ENCODE peak calls at places on chromosomes 11 and 22, in ten cellular contexts. Q is cardiac fibroblast, J is H1, L is spleen, C is kidney, Y is A549, P is GM23338, M is breast epithelium, T is DND-41, D is left lung. H is an unnamed sample.

GRCh38 chr22:21602579-21602978 is 27.2 kb downstream of the YDJC start:
- DNase-seq in M (no peak), C (no peak), Y (no peak), D (no peak), P (no peak), Q (no peak), J (no peak), L (no peak), T (no peak), H (no peak)

GRCh38 chr11:61960532-61960931 is 6.9 kb downstream of the FTH1 start:
- DNase-seq in T (no peak), C (no peak), L (peak), J (no peak), D (peak), Q (no peak), P (no peak), Y (no peak), M (no peak), H (no peak)

GRCh38 chr22:19689408-19689807 is 24.9 kb upstream of the SEPTIN5 start:
- DNase-seq in D (no peak), T (no peak), J (no peak), C (no peak), Y (no peak), Q (no peak), L (peak), P (no peak), M (peak), H (no peak)

GRCh38 chr22:19477321-19478085 is 1.5 kb downstream of the UFD1 start:
- DNase-seq in Q (peak), J (no peak), P (no peak), T (no peak), L (no peak), Y (no peak), C (no peak), D (no peak), M (no peak), H (peak)

GRCh38 chr11:112302226-112302868 is 41.7 kb upstream of the PLET1 start:
- DNase-seq in M (no peak), D (no peak), Q (peak), T (no peak), J (no peak), P (no peak), Y (peak), C (no peak), L (no peak), H (no peak)

GRCh38 chr22:19902245-19902699 is 39.3 kb upstream of the COMT start:
- DNase-seq in L (no peak), D (no peak), P (no peak), T (no peak), M (no peak), Y (no peak), C (peak), Q (no peak), J (no peak), H (no peak)

GRCh38 chr11:19499999-19500398 is 212.6 kb upstream of the NAV2 start:
- DNase-seq in L (no peak), C (no peak), M (no peak), P (no peak), Q (peak), Y (no peak), T (no peak), J (no peak), D (no peak), H (no peak)

GRCh38 chr22:38313384-38313955 is 3.8 kb downstream of the CSNK1E start:
- DNase-seq in Y (peak), L (peak), T (peak), D (no peak), J (no peak), C (peak), M (no peak), Q (peak), P (no peak), H (no peak)

GRCh38 chr22:45009881-45010531 is at the start of gene PHF21B:
- DNase-seq in L (no peak), Q (peak), M (no peak), J (no peak), P (peak), Y (peak), T (peak), C (peak), D (no peak), H (peak)
- H3K4me3 ChIP-seq in L (peak), Q (peak), M (peak), J (peak), P (peak), Y (peak), T (peak), C (peak), D (peak), H (peak)

GRCh38 chr11:132439711-132440300 is 1069.4 kb downstream of the NTM start:
- DNase-seq in C (no peak), T (no peak), P (no peak), Q (no peak), J (no peak), Y (no peak), D (no peak), L (no peak), M (no peak), H (no peak)

DNA sequence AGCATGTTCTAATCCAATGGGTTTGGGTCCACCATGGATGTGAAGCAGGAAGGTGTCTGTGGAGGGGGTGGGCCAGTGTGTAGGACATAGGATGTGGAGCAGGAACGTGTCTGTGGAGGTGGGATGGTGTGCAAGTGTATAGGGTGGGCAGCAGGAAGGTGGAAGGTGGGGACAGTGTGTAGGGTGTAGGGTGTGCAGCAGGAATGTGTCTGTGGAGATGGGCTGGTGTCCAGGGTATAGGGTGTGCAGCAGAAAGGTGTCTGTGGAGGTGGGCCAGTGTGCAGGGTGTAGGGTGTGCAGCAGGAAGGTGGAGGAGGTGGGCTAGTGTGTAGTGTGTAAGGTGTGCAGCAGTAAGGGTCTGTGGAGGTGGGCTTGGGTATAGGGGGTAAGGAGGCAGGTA is 1068.0 kb downstream of the NTM start:
- DNase-seq in C (no peak), M (no peak), P (no peak), Y (no peak), J (no peak), Q (no peak), T (no peak), L (no peak), D (no peak), H (no peak)
- H3K4me3 ChIP-seq in C (no peak), M (no peak), P (no peak), Y (no peak), J (no peak), Q (no peak), T (no peak), L (no peak), D (no peak), H (no peak)

GRCh38 chr11:1360181-1360834 is 29.4 kb upstream of the BRSK2 start:
- DNase-seq in T (no peak), M (no peak), D (no peak), P (no peak), C (no peak), Y (no peak), L (no peak), J (no peak), Q (no peak), H (no peak)

GRCh38 chr11:1356478-1356960 is 33.2 kb upstream of the BRSK2 start:
- DNase-seq in M (no peak), C (no peak), Q (no peak), D (no peak), J (no peak), Y (no peak), L (no peak), T (no peak), P (no peak), H (no peak)

GRCh38 chr11:1356007-1356435 is 33.7 kb upstream of the BRSK2 start:
- DNase-seq in T (no peak), C (no peak), Y (no peak), Q (no peak), J (no peak), L (no peak), M (no peak), D (no peak), P (no peak), H (no peak)

GRCh38 chr11:1359556-1359955 is 30.2 kb upstream of the BRSK2 start:
- DNase-seq in T (no peak), J (no peak), L (no peak), Y (no peak), Q (no peak), M (no peak), C (no peak), D (no peak), P (no peak), H (no peak)

DNA sequence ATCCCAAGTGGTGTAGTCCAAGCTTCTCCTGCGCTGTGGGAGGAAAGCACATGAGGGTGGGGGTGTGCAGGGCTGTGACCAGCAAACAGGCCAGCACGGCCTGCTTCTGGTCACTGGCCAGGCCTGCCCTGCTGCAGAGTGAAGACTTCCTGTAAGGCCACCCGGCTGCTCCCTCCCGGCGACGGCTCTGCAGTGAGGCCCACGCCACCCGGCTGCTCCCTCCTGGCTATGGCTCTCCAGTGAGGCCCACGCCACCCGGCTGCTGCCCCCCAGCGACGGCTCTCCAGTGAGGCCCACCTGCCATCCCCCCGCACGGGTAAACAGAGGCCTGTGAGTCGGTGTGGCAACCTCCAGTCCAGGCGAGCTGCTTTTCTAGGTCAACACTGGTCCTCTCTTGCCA is 31.4 kb upstream of the BRSK2 start:
- DNase-seq in C (peak), J (no peak), L (peak), T (no peak), P (no peak), Q (no peak), M (no peak), D (no peak), Y (no peak), H (no peak)
- H3K4me3 ChIP-seq in C (no peak), J (no peak), L (no peak), T (no peak), P (no peak), Q (no peak), M (no peak), D (no peak), Y (no peak), H (no peak)

DNA sequence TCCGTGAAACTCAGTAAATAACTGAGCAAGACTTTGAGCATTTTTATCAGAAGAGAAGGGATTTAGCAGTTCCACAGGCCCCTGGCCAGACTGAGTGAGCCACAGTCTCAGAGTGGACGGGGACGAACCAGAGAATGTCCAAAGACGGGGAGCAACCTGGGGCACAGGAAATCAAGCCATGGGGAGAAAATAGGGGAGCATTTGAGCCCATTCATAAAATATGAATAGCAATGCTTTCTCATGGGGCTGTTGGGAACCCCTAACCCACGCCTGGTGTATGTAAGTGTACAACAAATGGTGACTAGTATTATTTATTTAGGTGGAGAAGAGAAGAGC is 3.6 kb upstream of the VSIG10L2 start:
- DNase-seq in P (no peak), Q (no peak), M (no peak), L (no peak), J (no peak), Y (no peak), C (no peak), D (no peak), T (no peak), H (no peak)
- H3K4me3 ChIP-seq in P (no peak), Q (no peak), M (no peak), L (no peak), J (no peak), Y (no peak), C (no peak), D (no peak), T (no peak), H (no peak)

DNA sequence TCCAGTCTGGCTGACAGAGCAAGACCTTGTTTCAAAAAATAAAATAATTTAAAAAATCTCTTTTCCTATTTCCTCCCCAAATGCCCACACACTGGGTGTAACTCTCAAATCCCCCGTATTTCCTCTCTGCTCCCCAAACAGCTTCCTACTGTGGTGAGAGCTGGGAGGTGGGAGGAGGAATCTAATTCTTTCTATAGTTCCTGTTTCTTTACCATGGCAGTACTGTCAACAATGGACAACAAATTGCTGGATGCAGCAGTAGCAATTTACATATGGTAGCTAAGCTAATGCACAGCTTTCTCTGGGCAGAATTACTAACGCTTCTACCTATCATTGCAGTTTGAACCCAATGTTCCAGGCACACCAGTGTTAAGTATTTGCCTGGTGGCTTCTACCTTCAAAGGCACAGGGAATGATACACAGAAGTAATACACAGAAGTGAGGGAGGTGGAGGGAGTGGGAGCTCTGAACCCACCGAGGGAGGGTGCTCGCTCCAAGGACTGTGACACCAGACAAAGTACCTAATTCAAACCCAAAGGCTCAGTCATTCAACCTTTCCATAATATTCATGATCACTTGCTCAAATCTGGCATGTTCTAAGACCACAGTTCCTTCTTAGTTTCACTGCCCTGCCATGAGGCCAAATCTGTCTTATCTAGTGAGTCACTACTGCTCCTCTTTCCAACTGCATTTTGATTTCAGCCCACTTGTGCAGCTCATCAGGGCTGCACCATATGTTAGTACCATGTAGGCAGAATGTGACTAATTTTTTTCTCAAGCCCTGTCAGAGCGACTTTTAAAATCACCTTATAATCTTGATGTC is 37.9 kb downstream of the CELF1 start:
- DNase-seq in Y (peak), Q (peak), T (no peak), L (no peak), J (no peak), D (no peak), M (no peak), C (no peak), P (peak), H (no peak)
- H3K4me3 ChIP-seq in Y (no peak), Q (no peak), T (no peak), L (peak), J (no peak), D (no peak), M (no peak), C (no peak), P (no peak), H (no peak)

GRCh38 chr11:68117896-68118470 is 3.2 kb downstream of the CHKA start:
- DNase-seq in L (no peak), P (peak), T (no peak), D (no peak), Q (no peak), Y (no peak), J (no peak), C (no peak), M (no peak), H (no peak)
- H3K4me3 ChIP-seq in L (peak), P (peak), T (no peak), D (no peak), Q (no peak), Y (no peak), J (no peak), C (no peak), M (peak), H (no peak)

DNA sequence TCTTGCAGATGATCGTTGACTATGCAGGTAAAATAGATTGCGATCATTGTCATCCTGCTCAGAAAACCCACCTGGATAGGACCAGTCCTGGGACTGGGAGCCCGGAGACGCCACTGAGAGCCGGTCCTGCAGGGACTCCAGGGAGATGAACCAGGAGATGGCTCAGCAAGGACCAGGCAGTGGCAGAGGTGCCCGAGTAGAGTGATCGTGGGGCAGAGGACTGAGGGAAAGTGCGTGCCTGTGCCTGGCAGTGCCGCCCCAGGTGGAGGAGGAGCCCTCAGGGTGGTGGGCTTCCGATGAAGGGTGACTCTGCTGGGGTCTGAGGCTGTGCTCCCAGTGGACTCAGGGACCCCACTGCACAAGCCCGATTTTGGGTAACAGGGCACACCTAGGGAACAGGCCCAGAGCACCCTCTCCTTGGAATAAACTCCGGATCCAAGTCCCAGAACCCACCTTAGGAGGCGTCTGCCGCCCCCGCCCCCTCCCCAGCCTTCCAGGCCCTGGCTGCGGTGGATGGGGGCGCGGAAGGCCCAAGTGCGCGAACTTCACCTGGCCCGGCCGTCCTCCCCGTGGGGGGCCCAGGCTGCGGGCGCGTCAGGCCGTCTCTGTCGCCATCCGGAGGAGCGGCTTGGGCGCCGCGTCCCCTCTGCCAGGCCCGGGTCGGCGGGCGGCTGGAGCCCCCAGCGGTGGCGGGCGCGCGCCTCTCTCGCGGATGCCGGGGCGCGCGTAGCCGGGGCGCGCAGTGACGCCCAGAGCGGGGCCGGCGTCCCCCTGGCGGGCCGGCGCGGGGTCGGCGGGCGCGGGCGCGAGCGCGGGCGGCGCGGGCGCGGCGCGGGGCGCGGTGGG is 1338.8 kb downstream of the BRD1 start:
- DNase-seq in L (peak), D (no peak), J (no peak), P (peak), C (no peak), M (peak), Y (no peak), T (no peak), Q (no peak), H (no peak)
- H3K4me3 ChIP-seq in L (no peak), D (no peak), J (peak), P (peak), C (no peak), M (no peak), Y (no peak), T (no peak), Q (no peak), H (no peak)

GRCh38 chr11:1047576-1048156 is 11.1 kb upstream of the MUC6 start:
- DNase-seq in T (no peak), D (no peak), Y (no peak), C (peak), P (no peak), L (peak), M (no peak), Q (no peak), J (no peak), H (no peak)
- H3K4me3 ChIP-seq in T (no peak), D (no peak), Y (no peak), C (no peak), P (no peak), L (no peak), M (no peak), Q (no peak), J (no peak), H (no peak)

H was measured in Jurkat, Clone E6-1.